ENCODE peak calls at places on chromosome 3, in seven cellular contexts. One of them, this sample, is unnamed. For H3K4me1, the result is how much of the 10 kb centered on the place peaks cover.

GRCh38 chr3:128545120-128545752 is 52.2 kb upstream of the GATA2 start:
- DNase-seq in A549: no peak
- DNase-seq in suprapubic skin: no peak
- DNase-seq in fibroblast of lung: no peak
- DNase-seq in colonic mucosa: no peak
- DNase-seq in endothelial cell of umbilical vein: no peak
- DNase-seq in tibial nerve: no peak
- DNase-seq in this sample: no peak

GRCh38 chr3:30241721-30242120 is 364.7 kb upstream of the TGFBR2 start:
- DNase-seq in A549: no peak
- DNase-seq in suprapubic skin: no peak
- DNase-seq in fibroblast of lung: no peak
- DNase-seq in colonic mucosa: no peak
- DNase-seq in endothelial cell of umbilical vein: no peak
- DNase-seq in tibial nerve: no peak
- DNase-seq in this sample: no peak

GRCh38 chr3:24379936-24380335 is 114.7 kb downstream of the THRB start:
- DNase-seq in A549: no peak
- DNase-seq in suprapubic skin: no peak
- DNase-seq in fibroblast of lung: no peak
- DNase-seq in colonic mucosa: no peak
- DNase-seq in endothelial cell of umbilical vein: no peak
- DNase-seq in tibial nerve: no peak
- DNase-seq in this sample: no peak

GRCh38 chr3:51944541-51945021 is 2.4 kb downstream of the PARP3 start:
- DNase-seq in A549: no peak
- DNase-seq in suprapubic skin: peak
- DNase-seq in fibroblast of lung: no peak
- DNase-seq in colonic mucosa: no peak
- DNase-seq in endothelial cell of umbilical vein: no peak
- DNase-seq in tibial nerve: no peak
- DNase-seq in this sample: no peak

GRCh38 chr3:150738688-150739087 is 24.3 kb downstream of the SIAH2 start:
- DNase-seq in A549: no peak
- DNase-seq in suprapubic skin: no peak
- DNase-seq in fibroblast of lung: peak
- DNase-seq in colonic mucosa: no peak
- DNase-seq in endothelial cell of umbilical vein: no peak
- DNase-seq in tibial nerve: no peak
- DNase-seq in this sample: no peak

GRCh38 chr3:101995371-101996046 is 146.2 kb downstream of the NFKBIZ start:
- DNase-seq in A549: no peak
- DNase-seq in suprapubic skin: no peak
- DNase-seq in fibroblast of lung: peak
- DNase-seq in colonic mucosa: no peak
- DNase-seq in endothelial cell of umbilical vein: no peak
- DNase-seq in tibial nerve: no peak
- DNase-seq in this sample: peak

GRCh38 chr3:14126017-14126902 is 1.4 kb downstream of the TMEM43 start:
- DNase-seq in A549: no peak
- DNase-seq in suprapubic skin: no peak
- DNase-seq in fibroblast of lung: no peak
- DNase-seq in colonic mucosa: no peak
- DNase-seq in endothelial cell of umbilical vein: no peak
- DNase-seq in tibial nerve: no peak
- DNase-seq in this sample: no peak

GRCh38 chr3:141646760-141647561 is 91.1 kb upstream of the RNF7 start:
- DNase-seq in A549: peak
- DNase-seq in suprapubic skin: no peak
- DNase-seq in fibroblast of lung: peak
- DNase-seq in colonic mucosa: peak
- DNase-seq in endothelial cell of umbilical vein: peak
- DNase-seq in tibial nerve: no peak
- DNase-seq in this sample: no peak

GRCh38 chr3:69838217-69838616 is 99.0 kb downstream of the MITF start:
- DNase-seq in A549: no peak
- DNase-seq in suprapubic skin: no peak
- DNase-seq in fibroblast of lung: peak
- DNase-seq in colonic mucosa: no peak
- DNase-seq in endothelial cell of umbilical vein: no peak
- DNase-seq in tibial nerve: no peak
- DNase-seq in this sample: no peak

GRCh38 chr3:11554236-11554610 is 89.5 kb downstream of the VGLL4 start:
- DNase-seq in A549: no peak
- DNase-seq in suprapubic skin: no peak
- DNase-seq in fibroblast of lung: no peak
- DNase-seq in colonic mucosa: no peak
- DNase-seq in endothelial cell of umbilical vein: no peak
- DNase-seq in tibial nerve: no peak
- DNase-seq in this sample: no peak

GRCh38 chr3:48215466-48215865 is 7.8 kb upstream of the CAMP start:
- DNase-seq in A549: no peak
- DNase-seq in suprapubic skin: no peak
- DNase-seq in fibroblast of lung: peak
- DNase-seq in colonic mucosa: peak
- DNase-seq in endothelial cell of umbilical vein: no peak
- DNase-seq in tibial nerve: no peak
- DNase-seq in this sample: no peak

GRCh38 chr3:123442125-123442524 is 6.8 kb downstream of the ADCY5 start:
- DNase-seq in A549: no peak
- DNase-seq in suprapubic skin: no peak
- DNase-seq in fibroblast of lung: no peak
- DNase-seq in colonic mucosa: no peak
- DNase-seq in endothelial cell of umbilical vein: no peak
- DNase-seq in tibial nerve: no peak
- DNase-seq in this sample: no peak

GRCh38 chr3:24060055-24060454 is 115.0 kb downstream of the NR1D2 start:
- DNase-seq in A549: no peak
- DNase-seq in suprapubic skin: no peak
- DNase-seq in fibroblast of lung: peak
- DNase-seq in colonic mucosa: no peak
- DNase-seq in endothelial cell of umbilical vein: no peak
- DNase-seq in tibial nerve: no peak
- DNase-seq in this sample: peak

GRCh38 chr3:69108813-69109212 is 13.6 kb downstream of the LMOD3 start:
- DNase-seq in A549: no peak
- DNase-seq in suprapubic skin: no peak
- DNase-seq in fibroblast of lung: no peak
- DNase-seq in colonic mucosa: no peak
- DNase-seq in endothelial cell of umbilical vein: peak
- DNase-seq in tibial nerve: no peak
- DNase-seq in this sample: no peak

GRCh38 chr3:138005627-138006026 is 4.3 kb upstream of the CLDN18 start:
- DNase-seq in A549: no peak
- DNase-seq in suprapubic skin: no peak
- DNase-seq in fibroblast of lung: no peak
- DNase-seq in colonic mucosa: no peak
- DNase-seq in endothelial cell of umbilical vein: no peak
- DNase-seq in tibial nerve: no peak
- DNase-seq in this sample: no peak

GRCh38 chr3:28244471-28244870 is 3.1 kb downstream of the CMC1 start:
- DNase-seq in A549: no peak
- DNase-seq in suprapubic skin: no peak
- DNase-seq in fibroblast of lung: no peak
- DNase-seq in colonic mucosa: no peak
- DNase-seq in endothelial cell of umbilical vein: no peak
- DNase-seq in tibial nerve: no peak
- DNase-seq in this sample: no peak

GRCh38 chr3:101825904-101826445 is 23.3 kb upstream of the NFKBIZ start:
- DNase-seq in A549: no peak
- DNase-seq in suprapubic skin: no peak
- DNase-seq in fibroblast of lung: peak
- DNase-seq in colonic mucosa: no peak
- DNase-seq in endothelial cell of umbilical vein: peak
- DNase-seq in tibial nerve: no peak
- DNase-seq in this sample: no peak

GRCh38 chr3:197953881-197954280 is 3.9 kb downstream of the RPL35A start:
- DNase-seq in A549: no peak
- DNase-seq in suprapubic skin: no peak
- DNase-seq in fibroblast of lung: peak
- DNase-seq in colonic mucosa: no peak
- DNase-seq in endothelial cell of umbilical vein: peak
- DNase-seq in tibial nerve: no peak
- DNase-seq in this sample: no peak

GRCh38 chr3:197950661-197951029 is 655 bp downstream of the RPL35A start:
- DNase-seq in A549: no peak
- DNase-seq in suprapubic skin: no peak
- DNase-seq in fibroblast of lung: no peak
- DNase-seq in colonic mucosa: no peak
- DNase-seq in endothelial cell of umbilical vein: no peak
- DNase-seq in tibial nerve: no peak
- DNase-seq in this sample: no peak

GRCh38 chr3:197951392-197951990 is 1.5 kb downstream of the RPL35A start:
- DNase-seq in A549: no peak
- DNase-seq in suprapubic skin: no peak
- DNase-seq in fibroblast of lung: no peak
- DNase-seq in colonic mucosa: no peak
- DNase-seq in endothelial cell of umbilical vein: no peak
- DNase-seq in tibial nerve: no peak
- DNase-seq in this sample: no peak

GRCh38 chr3:197952440-197952839 is 2.5 kb downstream of the RPL35A start:
- DNase-seq in A549: no peak
- DNase-seq in suprapubic skin: no peak
- DNase-seq in fibroblast of lung: no peak
- DNase-seq in colonic mucosa: no peak
- DNase-seq in endothelial cell of umbilical vein: no peak
- DNase-seq in tibial nerve: no peak
- DNase-seq in this sample: no peak

GRCh38 chr3:197953325-197953724 is 3.3 kb downstream of the RPL35A start:
- DNase-seq in A549: no peak
- DNase-seq in suprapubic skin: no peak
- DNase-seq in fibroblast of lung: no peak
- DNase-seq in colonic mucosa: no peak
- DNase-seq in endothelial cell of umbilical vein: no peak
- DNase-seq in tibial nerve: no peak
- DNase-seq in this sample: no peak
- H3K4me1 ChIP-seq in A549: under half
- H3K4me1 ChIP-seq in suprapubic skin: half or more
- H3K4me1 ChIP-seq in fibroblast of lung: under half
- H3K4me1 ChIP-seq in colonic mucosa: under half
- H3K4me1 ChIP-seq in endothelial cell of umbilical vein: under half
- H3K4me1 ChIP-seq in tibial nerve: half or more
- H3K4me1 ChIP-seq in this sample: under half

GRCh38 chr3:108564564-108564963 is 24.7 kb downstream of the CIP2A start:
- DNase-seq in A549: no peak
- DNase-seq in suprapubic skin: no peak
- DNase-seq in fibroblast of lung: no peak
- DNase-seq in colonic mucosa: no peak
- DNase-seq in endothelial cell of umbilical vein: peak
- DNase-seq in tibial nerve: no peak
- DNase-seq in this sample: no peak

GRCh38 chr3:108562565-108562964 is 26.7 kb downstream of the CIP2A start:
- DNase-seq in A549: no peak
- DNase-seq in suprapubic skin: no peak
- DNase-seq in fibroblast of lung: no peak
- DNase-seq in colonic mucosa: no peak
- DNase-seq in endothelial cell of umbilical vein: peak
- DNase-seq in tibial nerve: no peak
- DNase-seq in this sample: no peak

GRCh38 chr3:108566599-108566998 is 22.6 kb downstream of the CIP2A start:
- DNase-seq in A549: no peak
- DNase-seq in suprapubic skin: no peak
- DNase-seq in fibroblast of lung: no peak
- DNase-seq in colonic mucosa: no peak
- DNase-seq in endothelial cell of umbilical vein: no peak
- DNase-seq in tibial nerve: no peak
- DNase-seq in this sample: no peak

GRCh38 chr3:108569336-108569735 is 19.9 kb downstream of the CIP2A start:
- DNase-seq in A549: no peak
- DNase-seq in suprapubic skin: no peak
- DNase-seq in fibroblast of lung: no peak
- DNase-seq in colonic mucosa: no peak
- DNase-seq in endothelial cell of umbilical vein: no peak
- DNase-seq in tibial nerve: no peak
- DNase-seq in this sample: no peak

DNA sequence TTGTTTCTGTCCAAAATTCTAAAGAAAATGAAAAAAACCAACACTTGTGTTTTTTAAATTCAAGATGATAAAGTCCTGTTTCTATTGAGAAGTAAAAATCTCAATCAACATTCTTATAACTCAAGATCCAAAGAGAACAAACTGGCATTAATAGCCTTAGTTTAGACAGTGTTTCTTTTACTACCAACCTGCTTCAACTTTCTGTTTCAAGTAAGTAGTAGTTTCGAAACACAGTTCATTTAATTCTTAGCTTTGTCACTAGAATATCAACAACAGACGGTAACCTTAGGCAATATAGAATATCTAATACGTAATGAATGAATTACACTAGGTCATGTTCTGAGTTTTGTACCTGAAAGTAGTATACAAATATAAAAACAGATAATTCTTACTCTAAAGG is 23.7 kb downstream of the CIP2A start:
- DNase-seq in A549: no peak
- DNase-seq in suprapubic skin: no peak
- DNase-seq in fibroblast of lung: no peak
- DNase-seq in colonic mucosa: no peak
- DNase-seq in endothelial cell of umbilical vein: no peak
- DNase-seq in tibial nerve: no peak
- DNase-seq in this sample: no peak
- H3K4me1 ChIP-seq in A549: under half
- H3K4me1 ChIP-seq in suprapubic skin: under half
- H3K4me1 ChIP-seq in fibroblast of lung: under half
- H3K4me1 ChIP-seq in colonic mucosa: under half
- H3K4me1 ChIP-seq in endothelial cell of umbilical vein: under half
- H3K4me1 ChIP-seq in tibial nerve: under half
- H3K4me1 ChIP-seq in this sample: under half

DNA sequence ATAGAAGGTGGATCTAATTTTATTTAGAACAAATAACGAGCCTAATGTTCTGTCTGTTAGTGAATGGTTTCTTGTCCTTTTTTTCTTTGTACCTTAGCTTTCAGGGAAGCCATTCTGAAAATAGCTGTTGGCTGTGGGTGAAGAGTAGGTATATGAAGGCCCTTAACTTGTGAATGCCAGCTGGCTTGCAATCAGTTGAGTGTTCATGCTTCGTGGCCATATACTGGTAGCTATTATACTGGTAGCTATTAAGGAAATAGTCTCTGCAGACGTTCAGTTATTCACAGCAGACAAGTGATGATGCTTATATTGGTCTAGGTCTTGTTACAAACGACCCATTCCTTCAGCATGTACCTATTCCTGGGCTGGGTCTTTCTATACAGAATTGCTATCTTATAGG is 18.8 kb downstream of the TRIM71 start:
- DNase-seq in A549: no peak
- DNase-seq in suprapubic skin: no peak
- DNase-seq in fibroblast of lung: no peak
- DNase-seq in colonic mucosa: no peak
- DNase-seq in endothelial cell of umbilical vein: no peak
- DNase-seq in tibial nerve: no peak
- DNase-seq in this sample: no peak
- H3K4me1 ChIP-seq in A549: under half
- H3K4me1 ChIP-seq in suprapubic skin: under half
- H3K4me1 ChIP-seq in fibroblast of lung: under half
- H3K4me1 ChIP-seq in colonic mucosa: under half
- H3K4me1 ChIP-seq in endothelial cell of umbilical vein: under half
- H3K4me1 ChIP-seq in tibial nerve: under half
- H3K4me1 ChIP-seq in this sample: under half

GRCh38 chr3:178082508-178082907 is 453.7 kb upstream of the KCNMB2 start:
- DNase-seq in A549: no peak
- DNase-seq in suprapubic skin: no peak
- DNase-seq in fibroblast of lung: no peak
- DNase-seq in colonic mucosa: no peak
- DNase-seq in endothelial cell of umbilical vein: no peak
- DNase-seq in tibial nerve: no peak
- DNase-seq in this sample: no peak
- H3K4me1 ChIP-seq in A549: under half
- H3K4me1 ChIP-seq in suprapubic skin: under half
- H3K4me1 ChIP-seq in fibroblast of lung: under half
- H3K4me1 ChIP-seq in colonic mucosa: under half
- H3K4me1 ChIP-seq in endothelial cell of umbilical vein: under half
- H3K4me1 ChIP-seq in tibial nerve: half or more
- H3K4me1 ChIP-seq in this sample: under half